ENCODE peak calls at places on chromosomes 7 and 10, in ten cellular contexts. P is mammary epithelial cell; O is Calu3; G is GDM1; M is AG08395; I is COLO829; W is activated T-cell treated with anti-CD3 and anti-CD28 coated beads, Interleukin-2, amount 50 U/mL, for 72 hours; N is stimulated activated CD4-positive, alpha-beta T cell treated with anti-CD3 and anti-CD28 coated beads, Interleukin-12 subunit alpha, Interleukin-12 subunit beta, amount 100 ng/mL, for 24 hours; Z is IMR-90; L is aorta. K is an unnamed sample.

GRCh38 chr10:72254891-72255568 is 18.7 kb upstream of the DDIT4 start:
- DNase-seq in P (peak), O (peak), G (peak), M (peak), I (peak), W (peak), N (no peak), Z (peak), L (peak), K (no peak)

GRCh38 chr7:130380121-130380860 is at the start of gene CPA1:
- DNase-seq in P (no peak), O (no peak), G (no peak), M (no peak), I (no peak), W (no peak), N (no peak), Z (no peak), L (no peak), K (no peak)

GRCh38 chr10:73785721-73786511 is 510 bp downstream of the ZSWIM8 start:
- DNase-seq in P (peak), O (peak), G (no peak), M (peak), I (no peak), W (peak), N (no peak), Z (peak), L (no peak), K (peak)

GRCh38 chr7:122858310-122858709 is 27.9 kb downstream of the CADPS2 start:
- DNase-seq in P (no peak), O (no peak), G (no peak), M (no peak), I (no peak), W (no peak), N (no peak), Z (no peak), L (no peak), K (no peak)

GRCh38 chr7:54996391-54996790 is 22.4 kb upstream of the EGFR start:
- DNase-seq in P (no peak), O (no peak), G (no peak), M (no peak), I (no peak), W (no peak), N (no peak), Z (no peak), L (no peak), K (no peak)

GRCh38 chr7:74521855-74522254 is 68.1 kb downstream of the GTF2IRD1 start:
- DNase-seq in P (no peak), O (no peak), G (no peak), M (no peak), I (no peak), W (no peak), N (no peak), Z (no peak), L (no peak), K (no peak)

GRCh38 chr10:44364566-44364965 is 20.3 kb downstream of the CXCL12 start:
- DNase-seq in P (no peak), O (no peak), G (no peak), M (no peak), I (no peak), W (no peak), N (no peak), Z (no peak), L (no peak), K (no peak)

GRCh38 chr7:96596120-96596826 is 113.4 kb downstream of the SEM1 start:
- DNase-seq in P (peak), O (no peak), G (no peak), M (no peak), I (peak), W (no peak), N (no peak), Z (no peak), L (no peak), K (no peak)

GRCh38 chr10:86711237-86711956 is 43.1 kb downstream of the LDB3 start:
- DNase-seq in P (peak), O (peak), G (peak), M (peak), I (peak), W (peak), N (peak), Z (peak), L (peak), K (peak)